ENCODE peak calls at places on chromosomes 16 and 17, in ten cellular contexts. W is hepatocyte, J is GM23338, E is PC-3, R is PC-9, G is MM.1S, U is OCI-LY7, V is Karpas-422, F is HCT116, K is SK-N-SH. D is an unnamed sample. For H3K4me1 and H3K9me2, the result is how much of the 10 kb centered on the place peaks cover.

GRCh38 chr17:28065706-28066105 is 23.2 kb downstream of the NLK start:
- DNase-seq in W (no peak), J (no peak), E (no peak), R (no peak), G (no peak), U (no peak), V (no peak), F (no peak), K (no peak), D (no peak)

GRCh38 chr16:55384848-55385247 is 60.8 kb downstream of the IRX6 start:
- DNase-seq in W (no peak), J (no peak), E (no peak), R (no peak), G (no peak), U (no peak), V (no peak), F (no peak), K (no peak), D (no peak)

GRCh38 chr17:979539-980405 is at the start of gene NXN:
- DNase-seq in W (peak), J (peak), E (peak), R (peak), G (peak), U (peak), V (peak), F (no peak), K (peak), D (peak)

GRCh38 chr17:79043931-79044320 is 20.0 kb downstream of the C1QTNF1 start:
- DNase-seq in W (no peak), J (no peak), E (no peak), R (no peak), G (no peak), U (no peak), V (no peak), F (no peak), K (no peak), D (no peak)

GRCh38 chr17:1584167-1584566 is 21.6 kb upstream of the PITPNA start:
- DNase-seq in W (no peak), J (no peak), E (no peak), R (no peak), G (no peak), U (no peak), V (no peak), F (no peak), K (no peak), D (no peak)

GRCh38 chr16:68297908-68298307 is 12.8 kb downstream of the SLC7A6OS start:
- DNase-seq in W (peak), J (no peak), E (peak), R (no peak), G (no peak), U (no peak), V (no peak), F (no peak), K (no peak), D (peak)

GRCh38 chr16:27400751-27401620 is 988 bp upstream of the IL21R start:
- DNase-seq in W (no peak), J (no peak), E (no peak), R (no peak), G (no peak), U (no peak), V (no peak), F (no peak), K (no peak), D (peak)

GRCh38 chr16:11405331-11406176 is 60.3 kb downstream of the RMI2 start:
- DNase-seq in W (no peak), J (peak), E (peak), R (no peak), G (peak), U (peak), V (peak), F (peak), K (peak), D (peak)

GRCh38 chr16:1019234-1019933 is 37.8 kb downstream of the SOX8 start:
- DNase-seq in W (no peak), J (no peak), E (peak), R (no peak), G (no peak), U (no peak), V (no peak), F (no peak), K (peak), D (peak)

GRCh38 chr16:31182391-31182790 is 2.5 kb downstream of the FUS start:
- DNase-seq in W (no peak), J (no peak), E (no peak), R (no peak), G (no peak), U (no peak), V (peak), F (no peak), K (no peak), D (peak)

GRCh38 chr17:8869416-8869815 is 1.9 kb upstream of the PIK3R6 start:
- DNase-seq in W (no peak), J (no peak), E (no peak), R (no peak), G (no peak), U (no peak), V (no peak), F (no peak), K (no peak), D (no peak)

GRCh38 chr16:13939821-13940220 is 19.9 kb downstream of the ERCC4 start:
- DNase-seq in W (no peak), J (no peak), E (no peak), R (no peak), G (no peak), U (no peak), V (no peak), F (no peak), K (no peak), D (peak)

GRCh38 chr16:27700596-27700995 is 150.7 kb downstream of the KATNIP start:
- DNase-seq in W (no peak), J (no peak), E (no peak), R (no peak), G (no peak), U (no peak), V (no peak), F (no peak), K (no peak), D (no peak)

GRCh38 chr17:59845595-59846390 is 47.0 kb downstream of the TUBD1 start:
- DNase-seq in W (peak), J (peak), E (peak), R (peak), G (peak), U (no peak), V (no peak), F (peak), K (no peak), D (peak)

GRCh38 chr17:63082273-63082861 is 116.3 kb downstream of the TANC2 start:
- DNase-seq in W (peak), J (peak), E (peak), R (no peak), G (peak), U (no peak), V (peak), F (peak), K (peak), D (peak)

GRCh38 chr17:43132117-43132516 is 7.0 kb upstream of the BRCA1 start:
- DNase-seq in W (no peak), J (no peak), E (no peak), R (no peak), G (no peak), U (no peak), V (no peak), F (no peak), K (no peak), D (no peak)

GRCh38 chr16:47695746-47696145 is 234.6 kb downstream of the PHKB start:
- DNase-seq in W (no peak), J (no peak), E (no peak), R (no peak), G (no peak), U (no peak), V (no peak), F (no peak), K (no peak), D (no peak)

GRCh38 chr16:72291121-72291520 is 119.2 kb upstream of the PMFBP1 start:
- DNase-seq in W (no peak), J (peak), E (no peak), R (no peak), G (no peak), U (no peak), V (no peak), F (peak), K (no peak), D (peak)

GRCh38 chr17:38541281-38541680 is 64.5 kb downstream of the SRCIN1 start:
- DNase-seq in W (no peak), J (no peak), E (no peak), R (no peak), G (no peak), U (no peak), V (no peak), F (no peak), K (no peak), D (no peak)

GRCh38 chr17:1752425-1752941 is 9.4 kb upstream of the SERPINF1 start:
- DNase-seq in W (no peak), J (peak), E (peak), R (peak), G (no peak), U (peak), V (no peak), F (peak), K (no peak), D (peak)

GRCh38 chr17:55495239-55495638 is 16.0 kb downstream of the SMIM36 start:
- DNase-seq in W (peak), J (no peak), E (peak), R (peak), G (no peak), U (no peak), V (no peak), F (no peak), K (no peak), D (no peak)

GRCh38 chr17:58513391-58513912 is 986 bp downstream of the MTMR4 start:
- DNase-seq in W (no peak), J (no peak), E (no peak), R (no peak), G (no peak), U (peak), V (no peak), F (no peak), K (peak), D (no peak)

GRCh38 chr17:80795090-80795609 is 196.5 kb upstream of the CHMP6 start:
- DNase-seq in W (no peak), J (no peak), E (no peak), R (no peak), G (no peak), U (no peak), V (no peak), F (no peak), K (no peak), D (no peak)

GRCh38 chr16:51388516-51388951 is 237.5 kb upstream of the SALL1 start:
- DNase-seq in W (no peak), J (no peak), E (no peak), R (no peak), G (no peak), U (no peak), V (no peak), F (no peak), K (no peak), D (peak)

GRCh38 chr16:3143189-3143588 is 8.4 kb downstream of the ZNF213 start:
- DNase-seq in W (no peak), J (no peak), E (no peak), R (peak), G (no peak), U (no peak), V (no peak), F (no peak), K (peak), D (no peak)

DNA sequence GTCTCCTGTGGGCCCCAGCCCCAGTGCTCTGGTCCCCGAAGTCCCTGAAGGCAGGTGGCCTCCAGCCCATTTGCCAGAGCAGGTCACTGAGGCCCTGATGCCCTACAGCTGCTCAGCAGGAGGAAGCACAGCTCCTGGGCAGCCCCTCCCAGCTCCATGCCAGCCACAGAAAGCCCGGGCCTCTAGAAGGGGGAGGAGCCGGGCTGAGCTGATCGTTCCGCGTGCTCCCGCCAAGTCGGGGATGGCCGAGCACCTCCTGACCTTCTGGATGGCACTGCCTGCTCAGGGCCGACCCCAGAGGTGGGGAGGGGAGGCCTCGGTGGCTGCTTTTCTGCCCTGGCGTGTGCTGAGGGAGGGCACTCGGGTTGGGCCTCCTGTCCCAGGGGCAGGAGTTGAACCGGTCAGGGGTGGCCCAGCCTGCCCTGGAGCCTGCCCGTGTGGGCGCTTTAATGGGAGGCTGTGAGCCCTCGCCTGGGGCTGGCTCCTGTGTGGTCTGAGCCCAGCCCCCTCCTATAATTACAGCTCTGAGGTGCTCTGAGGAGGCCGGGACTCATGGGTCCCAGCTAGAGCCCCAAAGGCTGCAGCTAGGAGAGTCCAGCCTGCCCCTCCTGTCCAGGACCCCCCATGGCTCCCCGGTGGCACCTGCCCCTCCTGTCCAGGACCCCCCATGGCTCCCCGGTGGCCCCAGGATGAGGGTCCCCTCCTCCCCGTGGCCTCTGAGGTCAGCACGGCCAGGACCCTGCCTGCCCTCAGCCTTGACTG is 29.7 kb downstream of the ZFPM1 start:
- DNase-seq in W (no peak), J (no peak), E (no peak), R (no peak), G (no peak), U (no peak), V (no peak), F (no peak), K (no peak), D (no peak)
- H3K4me2 ChIP-seq in W (no peak), J (no peak), E (no peak), R (no peak), G (no peak), U (no peak), V (no peak), F (no peak), K (no peak), D (no peak)

DNA sequence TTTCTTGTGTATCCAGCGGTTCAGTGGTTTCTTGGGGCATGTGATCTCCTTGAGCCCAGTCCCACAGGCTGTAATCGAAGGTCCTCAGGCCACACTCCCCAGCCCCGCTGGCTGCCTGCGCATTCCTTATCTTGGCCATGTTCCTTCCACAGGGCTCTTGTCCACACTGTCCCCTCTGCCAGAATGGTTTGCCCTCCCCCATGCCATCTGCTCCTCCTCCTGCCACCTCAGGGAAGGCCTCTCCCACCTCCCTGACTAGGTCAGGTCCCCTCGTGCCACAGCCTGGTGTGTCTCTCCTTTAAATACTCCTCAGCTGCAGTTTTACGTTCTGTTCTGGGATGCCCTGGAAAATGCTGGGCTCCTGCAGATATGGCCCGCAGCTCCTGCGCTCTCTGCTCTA is 12.1 kb upstream of the NLRC5 start:
- DNase-seq in W (no peak), J (no peak), E (no peak), R (no peak), G (no peak), U (no peak), V (no peak), F (no peak), K (no peak), D (no peak)
- H3K4me1 ChIP-seq in W (under half), J (under half), E (under half), R (under half), G (under half), U (half or more), V (half or more), F (under half), K (under half), D (under half)

GRCh38 chr17:40224707-40225092 is 5.6 kb downstream of the WIPF2 start:
- DNase-seq in W (no peak), J (no peak), E (no peak), R (no peak), G (no peak), U (no peak), V (no peak), F (no peak), K (no peak), D (peak)
- H3K9me2 ChIP-seq in W (under half), J (under half), E (under half), R (under half), G (under half), U (under half), V (under half), F (under half), K (under half), D (under half)

GRCh38 chr17:19939993-19940721 is 37.5 kb downstream of the AKAP10 start:
- DNase-seq in W (no peak), J (no peak), E (no peak), R (no peak), G (no peak), U (no peak), V (no peak), F (no peak), K (no peak), D (peak)
- H3K4me2 ChIP-seq in W (no peak), J (no peak), E (peak), R (no peak), G (no peak), U (no peak), V (no peak), F (no peak), K (no peak), D (peak)

GRCh38 chr17:77425791-77426641 is 285.2 kb downstream of the SEC14L1 start:
- DNase-seq in W (peak), J (no peak), E (peak), R (no peak), G (no peak), U (no peak), V (peak), F (no peak), K (peak), D (peak)
- H3K4me1 ChIP-seq in W (half or more), J (under half), E (half or more), R (under half), G (under half), U (half or more), V (under half), F (under half), K (half or more), D (half or more)

GRCh38 chr16:66906916-66907836 is 11.5 kb downstream of the CDH16 start:
- DNase-seq in W (no peak), J (no peak), E (no peak), R (no peak), G (no peak), U (no peak), V (no peak), F (no peak), K (peak), D (no peak)
- H3K9me2 ChIP-seq in W (under half), J (under half), E (under half), R (under half), G (under half), U (under half), V (under half), F (under half), K (under half), D (under half)

GRCh38 chr16:2039286-2040030 is 8.2 kb downstream of the NTHL1 start:
- DNase-seq in W (peak), J (no peak), E (peak), R (no peak), G (no peak), U (no peak), V (no peak), F (no peak), K (peak), D (peak)
- H3K4me2 ChIP-seq in W (peak), J (no peak), E (peak), R (peak), G (no peak), U (no peak), V (no peak), F (no peak), K (no peak), D (peak)

DNA sequence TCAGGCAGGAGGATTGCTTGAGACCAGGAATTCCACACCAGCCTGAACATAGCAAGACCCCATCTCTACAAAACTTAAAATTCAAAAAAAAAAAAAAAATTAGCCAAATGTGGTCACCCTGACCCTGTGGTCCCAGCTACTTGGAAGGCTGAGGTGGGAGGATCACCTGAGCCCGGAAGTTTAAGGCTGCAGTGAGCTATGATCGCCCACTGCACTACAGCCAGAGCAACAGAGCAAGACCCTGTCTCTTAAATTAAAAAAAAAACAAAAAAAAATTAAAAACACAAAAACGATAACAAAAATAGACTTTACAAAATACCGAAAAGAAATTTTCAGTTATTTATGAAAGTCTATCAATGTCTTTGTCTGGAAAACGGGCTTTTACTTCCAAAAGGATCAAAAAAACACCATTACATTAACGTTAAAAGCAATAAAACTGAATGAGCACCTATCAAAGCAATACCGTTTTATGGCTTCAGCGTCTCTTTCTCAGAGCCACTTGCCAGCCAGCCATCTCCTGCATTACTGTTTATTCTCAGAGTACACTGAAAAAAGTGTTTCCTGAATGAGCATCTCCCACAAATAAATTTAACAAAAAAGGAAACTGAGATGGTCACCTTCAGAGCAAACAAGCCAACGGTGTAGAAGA is 6.1 kb downstream of the USP7 start:
- DNase-seq in W (no peak), J (no peak), E (no peak), R (no peak), G (no peak), U (no peak), V (no peak), F (no peak), K (no peak), D (no peak)
- H3K4me1 ChIP-seq in W (half or more), J (half or more), E (under half), R (under half), G (under half), U (half or more), V (half or more), F (half or more), K (under half), D (half or more)

GRCh38 chr17:51006601-51007000 is 114.1 kb downstream of the SPAG9 start:
- DNase-seq in W (no peak), J (no peak), E (no peak), R (no peak), G (no peak), U (no peak), V (no peak), F (no peak), K (no peak), D (peak)
- H3K9me2 ChIP-seq in W (under half), J (under half), E (under half), R (under half), G (under half), U (under half), V (under half), F (under half), K (under half), D (under half)

DNA sequence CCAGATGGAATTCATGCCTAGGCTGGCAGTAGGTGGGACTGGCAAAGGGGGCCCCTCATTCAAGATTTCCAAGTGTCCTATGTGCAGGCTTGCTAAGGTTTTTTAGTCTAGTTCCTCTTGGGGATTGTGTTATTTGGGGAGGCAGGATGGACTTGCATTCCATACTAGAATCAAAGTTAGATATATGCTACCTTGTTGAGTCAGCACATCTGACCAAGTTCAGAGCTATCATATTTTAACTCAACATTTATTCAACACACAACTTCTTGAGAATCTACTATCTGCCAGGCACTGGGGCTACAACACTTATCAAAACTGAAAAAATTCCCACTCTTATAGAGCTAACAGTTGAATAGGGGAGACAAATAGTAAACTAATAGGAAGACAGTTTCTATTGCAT is 6.7 kb downstream of the GP2 start:
- DNase-seq in W (no peak), J (no peak), E (no peak), R (no peak), G (no peak), U (no peak), V (no peak), F (no peak), K (no peak), D (no peak)
- H3K4me2 ChIP-seq in W (no peak), J (no peak), E (no peak), R (no peak), G (no peak), U (no peak), V (no peak), F (no peak), K (no peak), D (no peak)

D was measured in GM23248.